ENCODE peak calls at places on chromosomes 12 and 14, in four cellular contexts. F is SK-N-SH, V is endothelial cell of umbilical vein, E is GM23248. A is an unnamed sample. For H3K36me3, H3K9me3 and H4K20me1, the result is how much of the 10 kb centered on the place peaks cover.

GRCh38 chr12:93591137-93591868 is 18.8 kb downstream of the SOCS2 start:
- DNase-seq in F (peak), V (peak), E (peak), A (peak)

GRCh38 chr12:121793836-121794531 is 496 bp upstream of the RHOF start:
- DNase-seq in F (peak), V (peak), E (peak), A (peak)

GRCh38 chr12:117850048-117850447 is 118.7 kb downstream of the KSR2 start:
- DNase-seq in F (peak), V (peak), E (peak), A (peak)

GRCh38 chr14:104183796-104184195 is 45.4 kb downstream of the KIF26A start:
- DNase-seq in F (no peak), V (no peak), E (no peak), A (no peak)

GRCh38 chr12:32159925-32160324 is 53.3 kb downstream of the BICD1 start:
- DNase-seq in F (no peak), V (no peak), E (peak), A (no peak)

GRCh38 chr12:105334001-105334400 is 3.5 kb downstream of the C12orf75 start:
- DNase-seq in F (no peak), V (no peak), E (peak), A (no peak)

GRCh38 chr12:132373967-132374820 is 44.8 kb upstream of the GALNT9 start:
- DNase-seq in F (no peak), V (no peak), E (peak), A (no peak)

GRCh38 chr12:68960162-68960501 is 27.2 kb upstream of the CPM start:
- DNase-seq in F (no peak), V (no peak), E (peak), A (no peak)

GRCh38 chr14:31229638-31230229 is 22.1 kb upstream of the HECTD1 start:
- DNase-seq in F (no peak), V (no peak), E (peak), A (no peak)

GRCh38 chr12:111757361-111758119 is 9.2 kb upstream of the ALDH2 start:
- DNase-seq in F (no peak), V (no peak), E (no peak), A (peak)

GRCh38 chr12:53602176-53602942 is 23.8 kb downstream of the ATF7 start:
- DNase-seq in F (no peak), V (no peak), E (no peak), A (no peak)

GRCh38 chr14:91163316-91163715 is 49.4 kb downstream of the DGLUCY start:
- DNase-seq in F (no peak), V (no peak), E (no peak), A (no peak)

GRCh38 chr14:86296173-86296572 is 766.2 kb downstream of the FLRT2 start:
- DNase-seq in F (no peak), V (no peak), E (no peak), A (no peak)

GRCh38 chr14:95531473-95531872 is 3.4 kb upstream of the GLRX5 start:
- DNase-seq in F (no peak), V (peak), E (peak), A (no peak)

GRCh38 chr14:102011631-102012030 is 47.3 kb downstream of the DYNC1H1 start:
- DNase-seq in F (no peak), V (no peak), E (no peak), A (no peak)

GRCh38 chr14:102015045-102015685 is 50.8 kb downstream of the DYNC1H1 start:
- DNase-seq in F (no peak), V (no peak), E (peak), A (no peak)

GRCh38 chr14:102012336-102012735 is 48.0 kb downstream of the DYNC1H1 start:
- DNase-seq in F (no peak), V (no peak), E (no peak), A (no peak)

GRCh38 chr14:102015771-102016170 is 51.4 kb downstream of the DYNC1H1 start:
- DNase-seq in F (no peak), V (no peak), E (no peak), A (no peak)

DNA sequence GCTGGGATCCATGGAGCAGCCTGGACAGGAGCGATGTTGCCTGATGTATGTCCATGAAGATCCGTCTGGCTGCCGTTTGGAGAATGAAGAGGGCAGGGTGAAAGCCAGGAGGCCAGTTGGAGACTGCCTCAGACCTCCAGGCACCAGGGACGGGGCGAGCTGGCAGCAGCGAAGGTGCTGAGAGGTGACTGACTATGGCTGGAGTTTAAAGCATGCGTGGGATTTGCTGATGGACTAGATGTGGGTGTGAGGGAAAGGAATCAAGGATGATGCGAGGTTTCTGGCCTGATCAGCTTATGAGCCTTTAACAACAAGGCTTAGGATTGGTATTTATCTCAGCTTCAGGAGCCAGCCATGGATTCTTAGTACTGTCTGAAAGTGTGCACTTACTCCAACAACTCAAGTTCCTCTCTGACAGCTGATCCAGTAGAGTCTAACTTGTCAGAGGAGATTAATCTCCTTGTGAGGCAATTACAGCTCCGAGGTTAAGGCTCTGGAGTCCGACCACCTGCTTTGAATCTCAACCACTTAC is 49.4 kb downstream of the DYNC1H1 start:
- DNase-seq in F (no peak), V (no peak), E (peak), A (no peak)
- H3K36me3 ChIP-seq in F (half or more), V (half or more), E (half or more), A (half or more)

DNA sequence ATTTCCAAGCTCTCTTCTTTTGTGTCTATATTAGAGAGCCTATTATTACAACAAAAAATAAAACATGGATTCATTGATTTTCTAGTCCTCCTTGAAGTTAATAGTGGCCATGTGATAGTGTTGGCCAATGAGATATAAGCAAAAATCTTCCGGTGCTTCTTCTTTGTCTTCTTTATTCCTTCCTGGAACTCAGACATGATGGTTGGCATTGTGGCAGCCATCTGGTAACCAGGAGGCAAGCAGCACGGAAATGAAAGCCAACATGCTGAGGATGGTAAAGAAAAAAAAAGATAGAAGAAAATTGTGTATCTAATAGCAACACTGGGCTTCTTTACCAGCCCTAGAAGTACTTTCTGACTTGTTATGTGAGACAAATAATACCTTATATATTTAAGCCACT is 50.8 kb upstream of the SEL1L start:
- DNase-seq in F (no peak), V (no peak), E (no peak), A (no peak)
- H3K9me3 ChIP-seq in F (under half), V (under half), E (under half), A (under half)

DNA sequence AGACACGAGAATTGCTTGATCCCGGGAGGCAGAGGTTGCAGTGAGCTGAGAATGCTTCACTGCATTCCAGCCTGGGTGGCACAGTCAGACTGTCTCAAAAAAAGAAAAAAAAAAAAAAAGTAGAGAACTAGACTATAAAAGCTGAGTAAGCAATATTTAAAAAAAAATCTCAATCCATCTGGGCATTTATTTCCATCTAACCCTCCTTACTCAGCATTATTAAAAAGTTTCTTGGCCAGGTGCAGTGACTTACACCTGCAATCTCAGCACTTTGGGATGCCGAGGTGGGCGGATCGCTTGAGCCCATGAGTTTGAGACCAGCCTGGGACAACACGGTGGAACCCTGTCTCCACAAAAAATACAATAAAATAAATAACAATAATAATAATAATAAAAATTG is 4.5 kb downstream of the SUPT16H start:
- DNase-seq in F (no peak), V (no peak), E (no peak), A (no peak)
- H4K20me1 ChIP-seq in F (under half), V (under half), E (under half), A (under half)

GRCh38 chr12:55797068-55797467 is 20.5 kb downstream of the SARNP start:
- DNase-seq in F (peak), V (peak), E (peak), A (peak)
- H3K36me3 ChIP-seq in F (half or more), V (under half), E (half or more), A (half or more)

GRCh38 chr14:28254768-28255167 is 511.8 kb upstream of the FOXG1 start:
- DNase-seq in F (no peak), V (no peak), E (no peak), A (no peak)
- H3K9me3 ChIP-seq in F (under half), V (under half), E (under half), A (under half)

GRCh38 chr12:57522019-57522886 is at the start of gene MBD6:
- DNase-seq in F (peak), V (peak), E (peak), A (peak)
- H4K20me1 ChIP-seq in F (under half), V (under half), E (under half), A (under half)

GRCh38 chr14:52876806-52877205 is 74.0 kb downstream of the FERMT2 start:
- DNase-seq in F (no peak), V (no peak), E (peak), A (no peak)
- H3K36me3 ChIP-seq in F (half or more), V (under half), E (half or more), A (under half)

DNA sequence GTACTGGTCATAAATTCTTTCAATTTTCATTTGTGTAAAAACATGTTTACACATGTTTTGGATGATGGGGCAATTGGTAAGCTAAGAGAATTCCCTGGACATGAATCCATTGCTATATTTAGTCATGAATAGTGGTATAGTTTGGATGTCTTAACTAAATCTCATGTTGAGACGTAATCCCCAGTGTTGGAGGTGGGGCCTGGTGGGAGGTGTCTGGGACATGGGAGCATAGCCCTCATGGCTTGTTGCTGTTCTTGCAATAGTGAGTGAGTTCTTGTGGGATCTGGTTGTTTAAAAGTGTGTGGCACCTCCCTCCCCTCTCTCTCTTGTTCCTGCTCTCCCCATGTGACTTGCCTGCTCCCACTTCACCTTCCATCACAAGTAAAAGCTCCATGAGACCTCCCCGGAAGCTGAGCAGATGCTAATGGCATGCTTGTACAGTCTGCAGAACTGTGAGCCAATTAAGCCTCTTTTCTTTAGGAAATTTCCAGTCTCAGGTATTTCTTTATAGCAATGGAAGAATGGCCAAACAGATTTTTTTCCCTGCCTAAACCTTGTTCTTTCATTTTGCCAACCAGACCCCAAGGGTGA is 33.6 kb downstream of the CTSG start:
- DNase-seq in F (no peak), V (no peak), E (peak), A (no peak)
- H3K9me3 ChIP-seq in F (under half), V (under half), E (under half), A (under half)